ENCODE peak calls at places on chromosome X, in eight cellular contexts. One of them, this sample, is unnamed.

GRCh38 chrX:37745354-37745753 is 34.5 kb upstream of the CYBB start:
- DNase-seq in GM18507: no peak
- DNase-seq in T-cell: peak; percentile 67
- DNase-seq in Kasumi-1: peak; percentile 67
- DNase-seq in posterior vena cava: peak; percentile 92
- DNase-seq in progenitor cell of endocrine pancreas: peak; percentile 45
- DNase-seq in activated CD4-positive, alpha-beta T cell treated with anti-CD3 and anti-CD28 coated beads, Interleukin-2, amount 50 U/mL, for 4 hours: peak; percentile 73
- DNase-seq in mammary epithelial cell: peak; percentile 51
- DNase-seq in this sample: peak; percentile 61

GRCh38 chrX:110409925-110410324 is 51.3 kb downstream of the RTL9 start:
- DNase-seq in activated CD4-positive, alpha-beta T cell treated with anti-CD3 and anti-CD28 coated beads, Interleukin-2, amount 50 U/mL, for 4 hours: no peak
- DNase-seq in mammary epithelial cell: peak; percentile 85
- DNase-seq in progenitor cell of endocrine pancreas: no peak
- DNase-seq in GM18507: no peak
- DNase-seq in T-cell: no peak
- DNase-seq in posterior vena cava: no peak
- DNase-seq in Kasumi-1: no peak
- DNase-seq in this sample: no peak

GRCh38 chrX:41303013-41303412 is 30.9 kb upstream of the DDX3X start:
- DNase-seq in T-cell: no peak
- DNase-seq in mammary epithelial cell: peak; percentile 42
- DNase-seq in progenitor cell of endocrine pancreas: no peak
- DNase-seq in activated CD4-positive, alpha-beta T cell treated with anti-CD3 and anti-CD28 coated beads, Interleukin-2, amount 50 U/mL, for 4 hours: no peak
- DNase-seq in Kasumi-1: no peak
- DNase-seq in posterior vena cava: no peak
- DNase-seq in GM18507: no peak
- DNase-seq in this sample: peak; percentile 9

GRCh38 chrX:3820170-3820569 is 106.7 kb upstream of the PRKX start:
- DNase-seq in posterior vena cava: peak; percentile 16
- DNase-seq in GM18507: no peak
- DNase-seq in activated CD4-positive, alpha-beta T cell treated with anti-CD3 and anti-CD28 coated beads, Interleukin-2, amount 50 U/mL, for 4 hours: no peak
- DNase-seq in mammary epithelial cell: peak; percentile 82
- DNase-seq in T-cell: no peak
- DNase-seq in progenitor cell of endocrine pancreas: no peak
- DNase-seq in Kasumi-1: no peak
- DNase-seq in this sample: peak; percentile 9

GRCh38 chrX:16743604-16744325 is 24.4 kb downstream of the SYAP1 start:
- DNase-seq in Kasumi-1: no peak
- DNase-seq in mammary epithelial cell: peak; percentile 90
- DNase-seq in posterior vena cava: no peak
- DNase-seq in progenitor cell of endocrine pancreas: no peak
- DNase-seq in activated CD4-positive, alpha-beta T cell treated with anti-CD3 and anti-CD28 coated beads, Interleukin-2, amount 50 U/mL, for 4 hours: no peak
- DNase-seq in T-cell: no peak
- DNase-seq in GM18507: no peak
- DNase-seq in this sample: peak; percentile 53

GRCh38 chrX:55754861-55755294 is 37.3 kb downstream of the RRAGB start:
- DNase-seq in GM18507: no peak
- DNase-seq in T-cell: no peak
- DNase-seq in activated CD4-positive, alpha-beta T cell treated with anti-CD3 and anti-CD28 coated beads, Interleukin-2, amount 50 U/mL, for 4 hours: no peak
- DNase-seq in mammary epithelial cell: no peak
- DNase-seq in posterior vena cava: no peak
- DNase-seq in progenitor cell of endocrine pancreas: no peak
- DNase-seq in Kasumi-1: no peak
- DNase-seq in this sample: no peak

GRCh38 chrX:9832811-9833210 is 46.6 kb downstream of the SHROOM2 start:
- DNase-seq in posterior vena cava: no peak
- DNase-seq in T-cell: no peak
- DNase-seq in GM18507: no peak
- DNase-seq in activated CD4-positive, alpha-beta T cell treated with anti-CD3 and anti-CD28 coated beads, Interleukin-2, amount 50 U/mL, for 4 hours: no peak
- DNase-seq in Kasumi-1: no peak
- DNase-seq in progenitor cell of endocrine pancreas: no peak
- DNase-seq in mammary epithelial cell: no peak
- DNase-seq in this sample: no peak

GRCh38 chrX:125004799-125005198 is 314.9 kb upstream of the TEX13C start:
- DNase-seq in GM18507: no peak
- DNase-seq in Kasumi-1: no peak
- DNase-seq in progenitor cell of endocrine pancreas: no peak
- DNase-seq in mammary epithelial cell: no peak
- DNase-seq in activated CD4-positive, alpha-beta T cell treated with anti-CD3 and anti-CD28 coated beads, Interleukin-2, amount 50 U/mL, for 4 hours: no peak
- DNase-seq in posterior vena cava: no peak
- DNase-seq in T-cell: no peak
- DNase-seq in this sample: no peak

GRCh38 chrX:155056877-155057792 is 13.8 kb downstream of the CMC4 start:
- DNase-seq in Kasumi-1: peak; percentile 23
- DNase-seq in T-cell: peak; percentile 43
- DNase-seq in GM18507: peak; percentile 9
- DNase-seq in posterior vena cava: peak; percentile 85
- DNase-seq in activated CD4-positive, alpha-beta T cell treated with anti-CD3 and anti-CD28 coated beads, Interleukin-2, amount 50 U/mL, for 4 hours: peak; percentile 22
- DNase-seq in mammary epithelial cell: peak; percentile 53
- DNase-seq in progenitor cell of endocrine pancreas: peak; percentile 31
- DNase-seq in this sample: peak; percentile 70

GRCh38 chrX:20454117-20454516 is 187.4 kb upstream of the RPS6KA3 start:
- DNase-seq in T-cell: no peak
- DNase-seq in activated CD4-positive, alpha-beta T cell treated with anti-CD3 and anti-CD28 coated beads, Interleukin-2, amount 50 U/mL, for 4 hours: peak; percentile 0
- DNase-seq in Kasumi-1: no peak
- DNase-seq in GM18507: no peak
- DNase-seq in mammary epithelial cell: no peak
- DNase-seq in progenitor cell of endocrine pancreas: no peak
- DNase-seq in posterior vena cava: no peak
- DNase-seq in this sample: peak; percentile 5

GRCh38 chrX:117969337-117969736 is 147.3 kb downstream of the KLHL13 start:
- DNase-seq in T-cell: no peak
- DNase-seq in activated CD4-positive, alpha-beta T cell treated with anti-CD3 and anti-CD28 coated beads, Interleukin-2, amount 50 U/mL, for 4 hours: no peak
- DNase-seq in progenitor cell of endocrine pancreas: no peak
- DNase-seq in Kasumi-1: no peak
- DNase-seq in posterior vena cava: no peak
- DNase-seq in GM18507: no peak
- DNase-seq in mammary epithelial cell: no peak
- DNase-seq in this sample: no peak

GRCh38 chrX:110156167-110156754 is 153.3 kb downstream of the TMEM164 start:
- DNase-seq in GM18507: no peak
- DNase-seq in posterior vena cava: no peak
- DNase-seq in progenitor cell of endocrine pancreas: no peak
- DNase-seq in T-cell: no peak
- DNase-seq in Kasumi-1: peak; percentile 1
- DNase-seq in activated CD4-positive, alpha-beta T cell treated with anti-CD3 and anti-CD28 coated beads, Interleukin-2, amount 50 U/mL, for 4 hours: no peak
- DNase-seq in mammary epithelial cell: no peak
- DNase-seq in this sample: no peak

GRCh38 chrX:136910565-136911040 is 30.1 kb upstream of the RBMX start:
- DNase-seq in GM18507: no peak
- DNase-seq in activated CD4-positive, alpha-beta T cell treated with anti-CD3 and anti-CD28 coated beads, Interleukin-2, amount 50 U/mL, for 4 hours: no peak
- DNase-seq in T-cell: no peak
- DNase-seq in mammary epithelial cell: no peak
- DNase-seq in posterior vena cava: no peak
- DNase-seq in progenitor cell of endocrine pancreas: no peak
- DNase-seq in Kasumi-1: no peak
- DNase-seq in this sample: peak; percentile 5

GRCh38 chrX:119729408-119730201 is 28.8 kb upstream of the SOWAHD start:
- DNase-seq in Kasumi-1: peak; percentile 58
- DNase-seq in T-cell: peak; percentile 61
- DNase-seq in posterior vena cava: no peak
- DNase-seq in mammary epithelial cell: peak; percentile 34
- DNase-seq in activated CD4-positive, alpha-beta T cell treated with anti-CD3 and anti-CD28 coated beads, Interleukin-2, amount 50 U/mL, for 4 hours: peak; percentile 61
- DNase-seq in GM18507: peak; percentile 8
- DNase-seq in progenitor cell of endocrine pancreas: peak; percentile 17
- DNase-seq in this sample: peak; percentile 74

GRCh38 chrX:19568422-19568821 is 53.1 kb upstream of the MAP3K15 start:
- DNase-seq in mammary epithelial cell: no peak
- DNase-seq in GM18507: no peak
- DNase-seq in T-cell: no peak
- DNase-seq in activated CD4-positive, alpha-beta T cell treated with anti-CD3 and anti-CD28 coated beads, Interleukin-2, amount 50 U/mL, for 4 hours: no peak
- DNase-seq in posterior vena cava: no peak
- DNase-seq in Kasumi-1: no peak
- DNase-seq in progenitor cell of endocrine pancreas: no peak
- DNase-seq in this sample: no peak

GRCh38 chrX:54358424-54359211 is 772 bp upstream of the WNK3 start:
- DNase-seq in activated CD4-positive, alpha-beta T cell treated with anti-CD3 and anti-CD28 coated beads, Interleukin-2, amount 50 U/mL, for 4 hours: peak; percentile 20
- DNase-seq in Kasumi-1: peak; percentile 60
- DNase-seq in T-cell: peak; percentile 17
- DNase-seq in progenitor cell of endocrine pancreas: peak; percentile 59
- DNase-seq in GM18507: no peak
- DNase-seq in posterior vena cava: peak; percentile 83
- DNase-seq in mammary epithelial cell: peak; percentile 4
- DNase-seq in this sample: peak; percentile 8

GRCh38 chrX:43224496-43224895 is 431.6 kb upstream of the MAOA start:
- DNase-seq in GM18507: no peak
- DNase-seq in Kasumi-1: no peak
- DNase-seq in activated CD4-positive, alpha-beta T cell treated with anti-CD3 and anti-CD28 coated beads, Interleukin-2, amount 50 U/mL, for 4 hours: no peak
- DNase-seq in posterior vena cava: no peak
- DNase-seq in T-cell: no peak
- DNase-seq in mammary epithelial cell: peak; percentile 38
- DNase-seq in progenitor cell of endocrine pancreas: no peak
- DNase-seq in this sample: no peak

GRCh38 chrX:7028246-7028645 is 119.3 kb upstream of the STS start:
- DNase-seq in activated CD4-positive, alpha-beta T cell treated with anti-CD3 and anti-CD28 coated beads, Interleukin-2, amount 50 U/mL, for 4 hours: no peak
- DNase-seq in mammary epithelial cell: peak; percentile 12
- DNase-seq in GM18507: no peak
- DNase-seq in Kasumi-1: no peak
- DNase-seq in posterior vena cava: no peak
- DNase-seq in progenitor cell of endocrine pancreas: no peak
- DNase-seq in T-cell: no peak
- DNase-seq in this sample: no peak

GRCh38 chrX:38561951-38562719 is 793 bp downstream of the TSPAN7 start:
- DNase-seq in posterior vena cava: no peak
- DNase-seq in progenitor cell of endocrine pancreas: peak; percentile 12
- DNase-seq in activated CD4-positive, alpha-beta T cell treated with anti-CD3 and anti-CD28 coated beads, Interleukin-2, amount 50 U/mL, for 4 hours: peak; percentile 3
- DNase-seq in T-cell: no peak
- DNase-seq in GM18507: no peak
- DNase-seq in mammary epithelial cell: no peak
- DNase-seq in Kasumi-1: no peak
- DNase-seq in this sample: peak; percentile 2

GRCh38 chrX:45758319-45758718 is 557.6 kb upstream of the DIPK2B start:
- DNase-seq in activated CD4-positive, alpha-beta T cell treated with anti-CD3 and anti-CD28 coated beads, Interleukin-2, amount 50 U/mL, for 4 hours: no peak
- DNase-seq in GM18507: no peak
- DNase-seq in progenitor cell of endocrine pancreas: no peak
- DNase-seq in posterior vena cava: no peak
- DNase-seq in T-cell: no peak
- DNase-seq in mammary epithelial cell: peak; percentile 89
- DNase-seq in Kasumi-1: peak; percentile 85
- DNase-seq in this sample: peak; percentile 13

GRCh38 chrX:40402771-40403533 is 177.8 kb upstream of the ATP6AP2 start:
- DNase-seq in GM18507: no peak
- DNase-seq in posterior vena cava: no peak
- DNase-seq in progenitor cell of endocrine pancreas: no peak
- DNase-seq in mammary epithelial cell: peak; percentile 14
- DNase-seq in activated CD4-positive, alpha-beta T cell treated with anti-CD3 and anti-CD28 coated beads, Interleukin-2, amount 50 U/mL, for 4 hours: no peak
- DNase-seq in T-cell: no peak
- DNase-seq in Kasumi-1: peak; percentile 22
- DNase-seq in this sample: peak; percentile 59

GRCh38 chrX:14051416-14051815 is 21.7 kb upstream of the GEMIN8 start:
- DNase-seq in progenitor cell of endocrine pancreas: no peak
- DNase-seq in mammary epithelial cell: no peak
- DNase-seq in GM18507: no peak
- DNase-seq in activated CD4-positive, alpha-beta T cell treated with anti-CD3 and anti-CD28 coated beads, Interleukin-2, amount 50 U/mL, for 4 hours: no peak
- DNase-seq in Kasumi-1: no peak
- DNase-seq in posterior vena cava: no peak
- DNase-seq in T-cell: no peak
- DNase-seq in this sample: no peak

GRCh38 chrX:3165808-3166207 is 124.5 kb downstream of the ARSF start:
- DNase-seq in progenitor cell of endocrine pancreas: no peak
- DNase-seq in posterior vena cava: no peak
- DNase-seq in T-cell: no peak
- DNase-seq in Kasumi-1: no peak
- DNase-seq in mammary epithelial cell: no peak
- DNase-seq in activated CD4-positive, alpha-beta T cell treated with anti-CD3 and anti-CD28 coated beads, Interleukin-2, amount 50 U/mL, for 4 hours: no peak
- DNase-seq in GM18507: no peak
- DNase-seq in this sample: no peak

GRCh38 chrX:122055450-122055849 is 1008.0 kb downstream of the GLUD2 start:
- DNase-seq in GM18507: no peak
- DNase-seq in T-cell: no peak
- DNase-seq in Kasumi-1: no peak
- DNase-seq in activated CD4-positive, alpha-beta T cell treated with anti-CD3 and anti-CD28 coated beads, Interleukin-2, amount 50 U/mL, for 4 hours: no peak
- DNase-seq in posterior vena cava: no peak
- DNase-seq in mammary epithelial cell: no peak
- DNase-seq in progenitor cell of endocrine pancreas: no peak
- DNase-seq in this sample: no peak

GRCh38 chrX:132748268-132748667 is 210.2 kb downstream of the HS6ST2 start:
- DNase-seq in activated CD4-positive, alpha-beta T cell treated with anti-CD3 and anti-CD28 coated beads, Interleukin-2, amount 50 U/mL, for 4 hours: no peak
- DNase-seq in mammary epithelial cell: no peak
- DNase-seq in Kasumi-1: no peak
- DNase-seq in progenitor cell of endocrine pancreas: no peak
- DNase-seq in posterior vena cava: no peak
- DNase-seq in T-cell: no peak
- DNase-seq in GM18507: no peak
- DNase-seq in this sample: no peak

GRCh38 chrX:13662537-13662841 is 9.5 kb downstream of the TCEANC start:
- DNase-seq in GM18507: no peak
- DNase-seq in posterior vena cava: no peak
- DNase-seq in progenitor cell of endocrine pancreas: no peak
- DNase-seq in activated CD4-positive, alpha-beta T cell treated with anti-CD3 and anti-CD28 coated beads, Interleukin-2, amount 50 U/mL, for 4 hours: no peak
- DNase-seq in mammary epithelial cell: no peak
- DNase-seq in Kasumi-1: no peak
- DNase-seq in T-cell: no peak
- DNase-seq in this sample: peak; percentile 42

GRCh38 chrX:13937370-13938052 is 92.2 kb downstream of the GEMIN8 start:
- DNase-seq in posterior vena cava: no peak
- DNase-seq in Kasumi-1: no peak
- DNase-seq in T-cell: no peak
- DNase-seq in GM18507: no peak
- DNase-seq in mammary epithelial cell: no peak
- DNase-seq in progenitor cell of endocrine pancreas: no peak
- DNase-seq in activated CD4-positive, alpha-beta T cell treated with anti-CD3 and anti-CD28 coated beads, Interleukin-2, amount 50 U/mL, for 4 hours: no peak
- DNase-seq in this sample: peak; percentile 8

GRCh38 chrX:68511255-68511654 is 12.4 kb downstream of the YIPF6 start:
- DNase-seq in progenitor cell of endocrine pancreas: no peak
- DNase-seq in activated CD4-positive, alpha-beta T cell treated with anti-CD3 and anti-CD28 coated beads, Interleukin-2, amount 50 U/mL, for 4 hours: no peak
- DNase-seq in mammary epithelial cell: peak; percentile 32
- DNase-seq in T-cell: peak; percentile 12
- DNase-seq in posterior vena cava: no peak
- DNase-seq in GM18507: no peak
- DNase-seq in Kasumi-1: peak; percentile 45
- DNase-seq in this sample: peak; percentile 43

GRCh38 chrX:26511621-26512363 is 295.8 kb downstream of the MAGEB5 start:
- DNase-seq in posterior vena cava: no peak
- DNase-seq in progenitor cell of endocrine pancreas: no peak
- DNase-seq in activated CD4-positive, alpha-beta T cell treated with anti-CD3 and anti-CD28 coated beads, Interleukin-2, amount 50 U/mL, for 4 hours: no peak
- DNase-seq in GM18507: no peak
- DNase-seq in T-cell: no peak
- DNase-seq in Kasumi-1: peak; percentile 53
- DNase-seq in mammary epithelial cell: no peak
- DNase-seq in this sample: no peak

GRCh38 chrX:66021758-66022741 is 17.8 kb downstream of the VSIG4 start:
- DNase-seq in posterior vena cava: no peak
- DNase-seq in activated CD4-positive, alpha-beta T cell treated with anti-CD3 and anti-CD28 coated beads, Interleukin-2, amount 50 U/mL, for 4 hours: no peak
- DNase-seq in Kasumi-1: peak; percentile 43
- DNase-seq in progenitor cell of endocrine pancreas: no peak
- DNase-seq in mammary epithelial cell: no peak
- DNase-seq in T-cell: no peak
- DNase-seq in GM18507: no peak
- DNase-seq in this sample: no peak

GRCh38 chrX:79524642-79525041 is 157.5 kb upstream of the ITM2A start:
- DNase-seq in GM18507: no peak
- DNase-seq in T-cell: no peak
- DNase-seq in progenitor cell of endocrine pancreas: no peak
- DNase-seq in mammary epithelial cell: peak; percentile 3
- DNase-seq in activated CD4-positive, alpha-beta T cell treated with anti-CD3 and anti-CD28 coated beads, Interleukin-2, amount 50 U/mL, for 4 hours: no peak
- DNase-seq in Kasumi-1: no peak
- DNase-seq in posterior vena cava: no peak
- DNase-seq in this sample: no peak